ENCODE peak calls at places on chromosomes 13 and 19, in eight cellular contexts. C, N, G, R, J, Y, H and I are unnamed samples.

GRCh38 chr13:52851153-52851962 is 2.9 kb upstream of the PCDH8 start:
- DNase-seq in C (peak), H (no peak), G (peak), N (peak), R (no peak), J (no peak), Y (peak), I (no peak)

GRCh38 chr19:22784051-22784450 is at the start of gene ZNF99:
- DNase-seq in C (no peak), J (peak), R (peak), Y (peak), H (no peak), G (no peak), N (no peak), I (no peak)

GRCh38 chr13:40026174-40026585 is 370.7 kb downstream of the COG6 start:
- DNase-seq in R (no peak), Y (no peak), H (peak), J (no peak), C (no peak), G (no peak), N (no peak), I (no peak)

GRCh38 chr13:74444877-74445479 is 310.8 kb upstream of the KLF12 start:
- DNase-seq in R (no peak), C (no peak), J (no peak), N (no peak), H (peak), G (no peak), Y (no peak), I (no peak)

GRCh38 chr19:16928916-16929315 is 40.1 kb downstream of the F2RL3 start:
- DNase-seq in H (no peak), R (no peak), Y (no peak), C (no peak), G (no peak), N (no peak), J (no peak), I (no peak)

GRCh38 chr19:51159656-51160055 is 17.6 kb downstream of the SIGLEC7 start:
- DNase-seq in G (no peak), Y (no peak), J (no peak), C (no peak), H (no peak), R (no peak), N (no peak), I (no peak)

GRCh38 chr19:19460761-19461265 is 54.5 kb downstream of the TSSK6 start:
- DNase-seq in C (peak), H (no peak), Y (peak), N (peak), G (peak), R (no peak), J (peak), I (no peak)

GRCh38 chr13:74794582-74794981 is 660.4 kb upstream of the KLF12 start:
- DNase-seq in Y (no peak), H (no peak), J (no peak), N (no peak), G (no peak), R (no peak), C (no peak), I (no peak)

GRCh38 chr13:92074658-92075057 is 676.2 kb downstream of the GPC5 start:
- DNase-seq in R (no peak), N (no peak), Y (no peak), G (no peak), H (no peak), C (peak), J (no peak), I (no peak)

GRCh38 chr13:52067237-52067636 is 42.7 kb downstream of the UTP14C start:
- DNase-seq in N (no peak), R (no peak), C (peak), G (no peak), J (no peak), H (no peak), Y (no peak), I (no peak)

GRCh38 chr19:27750697-27751391 is 1462.1 kb downstream of the UQCRFS1 start:
- DNase-seq in H (no peak), R (no peak), C (no peak), N (no peak), J (no peak), Y (no peak), G (no peak), I (no peak)

GRCh38 chr19:45112111-45112827 is 19.3 kb downstream of the PPP1R37 start:
- DNase-seq in G (no peak), H (no peak), N (no peak), C (no peak), R (no peak), J (no peak), Y (no peak), I (no peak)

GRCh38 chr19:29851769-29852521 is 40.2 kb downstream of the CCNE1 start:
- DNase-seq in C (no peak), J (no peak), H (no peak), N (no peak), G (no peak), Y (no peak), R (no peak), I (no peak)

GRCh38 chr13:26624572-26624971 is 67.1 kb downstream of the WASF3 start:
- DNase-seq in Y (no peak), G (no peak), R (no peak), C (no peak), N (no peak), J (no peak), H (no peak), I (no peak)

GRCh38 chr19:34712606-34713261 is 21.3 kb upstream of the ZNF181 start:
- DNase-seq in G (no peak), R (peak), C (peak), Y (no peak), H (peak), N (peak), J (no peak), I (no peak)

GRCh38 chr13:114064516-114065140 is 67.8 kb downstream of the RASA3 start:
- DNase-seq in C (peak), R (peak), N (peak), H (no peak), J (no peak), Y (peak), G (peak), I (no peak)

GRCh38 chr13:99677388-99677951 is 176.2 kb downstream of the TM9SF2 start:
- DNase-seq in G (no peak), C (peak), R (no peak), J (no peak), Y (no peak), N (no peak), H (no peak), I (no peak)

GRCh38 chr19:8831373-8831772 is 731 bp downstream of the ZNF558 start:
- DNase-seq in H (no peak), G (no peak), R (no peak), J (no peak), N (no peak), Y (no peak), C (no peak), I (no peak)

GRCh38 chr19:46107371-46107770 is 17.1 kb downstream of the IGFL3 start:
- DNase-seq in Y (no peak), H (no peak), J (no peak), N (peak), R (no peak), G (no peak), C (peak), I (no peak)

GRCh38 chr13:37878496-37878895 is 8.9 kb upstream of the TRPC4 start:
- DNase-seq in H (no peak), J (no peak), C (peak), Y (no peak), N (peak), G (no peak), R (no peak), I (no peak)

GRCh38 chr13:23986619-23987018 is 89.3 kb upstream of the C1QTNF9B start:
- DNase-seq in J (no peak), H (peak), N (peak), R (no peak), G (no peak), Y (no peak), C (peak), I (no peak)

GRCh38 chr13:32432856-32433255 is 4.9 kb upstream of the N4BP2L1 start:
- DNase-seq in H (no peak), N (no peak), J (no peak), Y (no peak), G (no peak), R (no peak), C (no peak), I (no peak)

GRCh38 chr19:41929536-41930071 is 1.4 kb upstream of the ERFL start:
- DNase-seq in R (no peak), H (no peak), N (no peak), G (no peak), C (no peak), J (no peak), Y (no peak), I (no peak)

GRCh38 chr19:47109177-47109540 is 4.4 kb downstream of the ZC3H4 start:
- DNase-seq in J (no peak), G (no peak), H (no peak), Y (no peak), C (no peak), R (no peak), N (no peak), I (no peak)

GRCh38 chr19:43290568-43291359 is 21.4 kb upstream of the PSG9 start:
- DNase-seq in H (no peak), G (no peak), Y (no peak), J (no peak), N (peak), R (no peak), C (peak), I (peak)

GRCh38 chr19:44993926-44994537 is 7.2 kb upstream of the RELB start:
- DNase-seq in G (no peak), Y (no peak), C (no peak), N (no peak), R (no peak), J (no peak), H (no peak), I (no peak)

GRCh38 chr19:2242811-2243210 is 6.2 kb downstream of the SF3A2 start:
- DNase-seq in Y (no peak), N (no peak), G (no peak), J (no peak), R (no peak), H (no peak), C (no peak), I (no peak)

GRCh38 chr19:34351382-34351802 is 13.6 kb upstream of the GPI start:
- DNase-seq in G (no peak), J (no peak), H (no peak), R (no peak), N (no peak), Y (no peak), C (no peak), I (no peak)

GRCh38 chr13:95723428-95723827 is 46.5 kb downstream of the DNAJC3 start:
- DNase-seq in R (no peak), Y (no peak), C (no peak), N (no peak), H (no peak), J (no peak), G (no peak), I (no peak)

GRCh38 chr19:10648360-10648759 is 5.8 kb upstream of the ILF3 start:
- DNase-seq in R (no peak), N (no peak), Y (no peak), C (no peak), J (no peak), G (no peak), H (no peak), I (no peak)

GRCh38 chr19:18021121-18021755 is 13.3 kb downstream of the ARRDC2 start:
- DNase-seq in R (peak), H (peak), C (peak), N (peak), J (peak), G (peak), Y (peak), I (peak)

GRCh38 chr19:32831611-32832010 is 38.0 kb downstream of the SLC7A9 start:
- DNase-seq in Y (no peak), G (no peak), N (no peak), C (no peak), J (no peak), H (no peak), R (no peak), I (no peak)

GRCh38 chr13:112762690-112763080 is 72.8 kb downstream of the ATP11A start:
- DNase-seq in Y (no peak), R (no peak), N (no peak), C (no peak), H (no peak), J (no peak), G (no peak), I (no peak)

GRCh38 chr13:60976367-60976766 is 439.3 kb downstream of the PCDH20 start:
- DNase-seq in H (no peak), N (no peak), J (no peak), G (no peak), Y (no peak), R (no peak), C (no peak), I (no peak)

GRCh38 chr13:42329239-42329638 is 57.3 kb downstream of the AKAP11 start:
- DNase-seq in C (no peak), G (no peak), N (no peak), H (no peak), J (no peak), Y (no peak), R (no peak), I (no peak)
- TF ChIP-seq CTCF in C (no peak), G (no peak), N (no peak), H (no peak), J (no peak), Y (no peak), R (no peak), I (no peak)

DNA sequence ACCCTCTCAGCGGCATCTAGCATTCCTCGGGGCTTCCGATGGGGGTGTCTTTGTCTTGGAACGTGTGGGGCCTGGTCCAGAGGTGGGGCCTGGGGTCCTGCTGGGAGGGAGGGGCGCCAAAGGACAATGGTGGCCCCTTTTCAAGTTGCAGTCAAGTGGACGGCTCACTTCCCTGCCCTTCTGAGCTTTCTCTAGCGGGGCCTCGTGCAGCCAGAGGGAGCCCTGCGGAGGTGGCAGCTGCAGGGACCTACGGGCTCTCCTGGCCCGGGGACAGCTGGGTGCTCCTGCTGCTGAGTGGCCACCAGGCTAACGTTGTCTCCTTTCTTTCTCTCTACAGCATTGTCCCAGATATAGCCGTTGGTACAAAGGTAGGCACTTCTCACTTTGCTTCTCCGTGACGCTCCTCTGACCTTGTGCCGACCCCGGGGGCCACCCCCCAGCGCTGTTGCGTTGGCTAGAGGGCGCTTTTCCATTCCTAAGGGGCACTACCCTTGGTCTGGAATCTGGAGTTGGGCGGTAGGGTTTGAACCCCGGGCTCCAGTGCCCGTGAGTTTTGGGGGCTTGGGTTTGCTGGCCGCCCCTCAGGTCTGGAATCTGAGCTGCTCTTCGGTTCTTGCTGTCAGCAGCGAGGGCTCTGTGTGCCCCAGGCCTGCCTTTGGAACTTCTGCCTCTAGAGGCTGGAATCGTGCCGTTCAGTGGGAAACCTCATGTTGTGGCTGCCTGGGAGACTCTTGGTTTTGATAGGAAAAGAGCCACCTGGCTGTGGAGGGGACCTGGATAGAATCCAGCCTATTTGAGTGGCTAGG is 2.0 kb downstream of the PTBP1 start:
- DNase-seq in J (no peak), R (peak), Y (no peak), H (no peak), C (peak), G (no peak), N (peak), I (no peak)
- TF ChIP-seq CTCF in J (peak), R (no peak), Y (no peak), H (peak), C (peak), G (no peak), N (peak), I (peak)

GRCh38 chr19:40217027-40217810 is 965 bp downstream of the TTC9B start:
- DNase-seq in J (no peak), G (peak), Y (no peak), H (no peak), R (peak), N (no peak), C (no peak), I (no peak)
- TF ChIP-seq CTCF in J (no peak), G (peak), Y (peak), H (peak), R (no peak), N (peak), C (peak), I (peak)

DNA sequence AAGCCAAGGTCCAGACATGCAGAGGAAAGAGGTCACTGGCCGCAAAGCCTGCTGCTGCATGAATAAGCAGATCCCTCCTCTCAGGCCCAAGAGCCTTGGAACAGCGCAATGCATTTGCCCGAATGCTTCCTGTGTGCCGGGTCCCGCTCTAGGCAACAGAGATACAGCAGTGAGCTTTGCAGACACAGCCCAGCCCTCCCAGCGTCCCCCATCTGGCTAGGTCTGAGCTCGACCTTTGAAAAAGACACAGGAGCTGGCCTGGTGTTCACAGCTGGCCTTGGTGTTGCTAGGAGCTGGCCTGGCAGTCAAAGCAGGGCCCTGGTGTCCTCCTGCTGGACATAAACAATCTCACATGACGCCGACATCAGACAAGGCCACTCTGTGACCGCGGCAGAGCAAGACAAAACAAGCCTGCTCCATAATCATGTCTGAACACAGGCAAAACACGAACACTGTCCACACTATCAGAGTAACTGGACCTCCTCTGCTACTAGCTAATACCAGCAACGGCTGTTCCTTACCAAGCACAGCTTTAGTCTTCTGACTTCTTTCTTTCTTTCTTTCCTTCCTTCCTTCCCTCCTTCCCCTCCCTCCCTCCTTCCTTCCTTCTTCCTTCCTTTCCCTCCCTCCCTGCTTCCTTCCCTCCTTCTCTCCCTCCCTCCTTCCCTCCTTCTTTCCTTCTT is 5.7 kb upstream of the PEX11G start:
- DNase-seq in J (no peak), R (no peak), C (peak), Y (no peak), G (no peak), N (peak), H (peak), I (no peak)
- TF ChIP-seq CTCF in J (peak), R (no peak), C (no peak), Y (no peak), G (peak), N (peak), H (peak), I (no peak)

GRCh38 chr19:54390942-54391577 is 24.2 kb upstream of the TTYH1 start:
- DNase-seq in H (peak), N (peak), G (no peak), C (peak), R (peak), Y (no peak), J (no peak), I (no peak)

GRCh38 chr19:54392078-54392477 is 23.2 kb upstream of the TTYH1 start:
- DNase-seq in C (no peak), R (no peak), H (no peak), G (no peak), N (no peak), Y (no peak), J (no peak), I (no peak)

GRCh38 chr19:54389556-54389955 is 24.8 kb upstream of the LAIR1 start:
- DNase-seq in Y (no peak), G (no peak), C (no peak), H (no peak), J (no peak), N (no peak), R (no peak), I (no peak)

GRCh38 chr19:54393381-54393780 is 21.9 kb upstream of the TTYH1 start:
- DNase-seq in G (no peak), Y (no peak), N (no peak), H (no peak), R (no peak), J (no peak), C (no peak), I (no peak)

DNA sequence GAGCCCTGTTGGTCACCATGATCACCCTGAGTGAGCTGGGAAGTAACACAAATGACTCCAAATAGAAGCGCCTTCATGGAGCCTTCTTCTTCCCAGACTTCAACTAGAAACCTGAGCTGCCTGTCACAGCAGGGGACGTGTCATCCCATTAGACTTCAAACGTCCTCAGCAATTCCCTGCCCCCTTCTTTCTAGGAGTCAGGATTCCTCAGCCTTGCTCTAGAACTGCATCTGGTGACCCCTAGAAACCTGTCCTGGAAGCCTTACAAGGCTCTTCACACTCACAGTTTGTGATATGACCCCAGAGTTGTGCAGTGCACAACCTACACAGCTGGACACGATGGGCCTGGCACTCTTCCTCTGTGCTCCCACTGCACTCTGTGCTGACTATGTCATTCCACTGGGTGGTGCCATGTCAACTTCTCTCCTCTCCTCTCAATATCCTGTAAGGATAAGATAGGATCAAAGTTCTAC is 23.6 kb upstream of the TTYH1 start:
- DNase-seq in J (no peak), Y (no peak), H (peak), R (no peak), N (no peak), G (no peak), C (no peak), I (no peak)
- TF ChIP-seq CTCF in J (no peak), Y (no peak), H (peak), R (no peak), N (no peak), G (no peak), C (no peak), I (no peak)

GRCh38 chr13:20294497-20294896 is 62.4 kb upstream of the GJB6 start:
- DNase-seq in J (no peak), Y (no peak), R (no peak), C (no peak), G (no peak), H (no peak), N (no peak), I (no peak)
- TF ChIP-seq CTCF in J (no peak), Y (no peak), R (no peak), C (peak), G (no peak), H (peak), N (peak), I (no peak)